ENCODE peak calls at places on chromosomes 12 and 14, in four cellular contexts. V, Q, H and Z are unnamed samples. For H3K4me1, the result is how much of the 10 kb centered on the place peaks cover.

GRCh38 chr12:3119745-3120660 is 42.8 kb downstream of the TSPAN9 start:
- DNase-seq in V (no peak), Q (peak), H (no peak), Z (peak)

GRCh38 chr14:52850520-52850919 is 59.1 kb upstream of the GNPNAT1 start:
- DNase-seq in H (no peak), V (no peak), Q (no peak), Z (no peak)

GRCh38 chr12:15171015-15171646 is 50.1 kb downstream of the RERG start:
- DNase-seq in Q (no peak), V (no peak), H (peak), Z (no peak)

GRCh38 chr12:120265483-120266179 is at the start of gene PXN:
- DNase-seq in H (peak), Q (peak), V (peak), Z (peak)

GRCh38 chr14:89247457-89248122 is 169.4 kb downstream of the FOXN3 start:
- DNase-seq in H (no peak), V (no peak), Q (no peak), Z (no peak)

GRCh38 chr14:37144729-37145363 is 27.6 kb downstream of the SLC25A21 start:
- DNase-seq in H (no peak), Q (no peak), V (no peak), Z (no peak)

GRCh38 chr12:8088574-8088973 is 6.5 kb downstream of the NECAP1 start:
- DNase-seq in Q (no peak), H (no peak), V (peak), Z (no peak)

GRCh38 chr12:6215932-6216494 is 15.8 kb downstream of the CD9 start:
- DNase-seq in V (peak), Q (peak), H (peak), Z (peak)

GRCh38 chr12:104752016-104752415 is 206.1 kb downstream of the SLC41A2 start:
- DNase-seq in H (no peak), V (no peak), Q (no peak), Z (no peak)

GRCh38 chr12:77324763-77325468 is 259.5 kb upstream of the E2F7 start:
- DNase-seq in V (peak), Q (peak), H (peak), Z (peak)

GRCh38 chr14:80609055-80609454 is 332.5 kb downstream of the CEP128 start:
- DNase-seq in V (no peak), H (no peak), Q (no peak), Z (no peak)

GRCh38 chr12:52182898-52183543 is 8.8 kb downstream of the KRT80 start:
- DNase-seq in Q (no peak), V (no peak), H (no peak), Z (no peak)

GRCh38 chr14:94581127-94581999 is at the start of gene SERPINA5:
- DNase-seq in V (no peak), Q (peak), H (no peak), Z (peak)

GRCh38 chr12:100984821-100985220 is 190.2 kb downstream of the ANO4 start:
- DNase-seq in H (no peak), Q (no peak), V (no peak), Z (no peak)

GRCh38 chr12:43148711-43149110 is 403.3 kb downstream of the ADAMTS20 start:
- DNase-seq in Q (no peak), V (no peak), H (no peak), Z (no peak)

GRCh38 chr12:45849289-45849688 is 119.8 kb downstream of the ARID2 start:
- DNase-seq in Q (no peak), H (no peak), V (no peak), Z (no peak)

GRCh38 chr12:123453165-123453564 is 4.8 kb upstream of the SNRNP35 start:
- DNase-seq in H (no peak), Q (no peak), V (no peak), Z (no peak)

GRCh38 chr12:79174656-79175055 is 310.1 kb downstream of the SYT1 start:
- DNase-seq in V (no peak), H (peak), Q (no peak), Z (no peak)

GRCh38 chr12:53613821-53614220 is 12.4 kb downstream of the ATF7 start:
- DNase-seq in H (no peak), V (no peak), Q (no peak), Z (no peak)

GRCh38 chr12:40281791-40282364 is 57.1 kb downstream of the LRRK2 start:
- DNase-seq in Q (no peak), H (no peak), V (no peak), Z (no peak)

GRCh38 chr12:131105736-131106356 is 152.1 kb downstream of the ADGRD1 start:
- DNase-seq in V (no peak), H (no peak), Q (peak), Z (peak)

GRCh38 chr14:91114079-91115065 is 499 bp downstream of the DGLUCY start:
- DNase-seq in H (peak), Q (peak), V (peak), Z (peak)
- H3K4me3 ChIP-seq in H (peak), Q (peak), V (peak), Z (peak)

DNA sequence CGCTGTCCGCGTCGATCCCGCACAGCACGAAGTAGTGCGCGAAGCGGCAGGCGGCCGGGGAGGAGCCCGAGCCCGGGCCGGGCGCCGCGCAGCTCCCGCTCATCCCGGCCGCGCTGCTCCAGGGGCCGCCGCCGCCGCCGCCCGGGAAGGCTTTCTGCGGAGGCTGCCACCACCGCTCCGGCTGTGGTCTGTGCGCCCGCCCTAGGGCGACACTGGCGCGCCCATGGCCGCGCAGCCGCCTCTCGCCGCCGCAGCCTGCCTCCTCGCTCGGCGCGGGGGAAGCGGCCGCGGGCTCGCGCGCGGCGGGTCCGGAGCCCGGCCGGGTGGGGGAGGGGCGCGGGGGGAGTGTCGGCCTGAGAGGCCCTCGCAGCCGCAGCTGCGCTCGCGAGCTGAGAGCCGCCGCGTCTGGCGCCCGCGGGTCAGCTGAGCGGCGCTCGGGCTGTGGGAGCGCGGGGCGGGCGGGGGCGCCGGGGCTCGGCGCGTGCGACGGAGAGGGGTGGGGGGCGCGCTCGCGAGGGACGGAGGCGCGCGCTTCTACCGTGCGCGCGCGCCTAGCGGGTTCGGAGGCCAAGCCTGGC is at the start of gene DENND5B:
- DNase-seq in H (peak), V (peak), Q (peak), Z (peak)
- H3K27ac ChIP-seq in H (peak), V (peak), Q (peak), Z (peak)

DNA sequence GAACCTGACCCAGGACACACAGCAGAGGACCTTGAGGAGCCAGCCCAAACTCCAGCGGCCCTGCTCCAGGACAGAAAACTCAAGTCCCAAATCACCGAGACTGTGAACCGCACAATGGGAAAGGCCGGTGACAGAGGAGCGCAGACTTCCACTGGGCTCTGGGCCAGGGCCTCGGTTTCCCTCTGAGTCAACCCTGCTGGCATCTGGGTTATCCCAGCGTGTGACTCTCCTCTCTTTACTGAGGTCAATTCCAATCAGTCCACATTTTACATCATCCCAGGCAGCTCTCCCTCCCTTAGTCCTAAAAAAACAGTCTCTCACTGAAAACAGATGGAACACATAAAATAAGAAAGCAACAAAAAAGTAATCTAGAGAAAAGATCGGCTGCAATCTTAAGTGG is 36.9 kb downstream of the ITPK1 start:
- DNase-seq in H (no peak), Q (peak), V (no peak), Z (no peak)
- H3K4me1 ChIP-seq in H (under half), Q (under half), V (under half), Z (under half)

GRCh38 chr12:26226119-26226518 is 30.7 kb downstream of the SSPN start:
- DNase-seq in V (no peak), H (no peak), Q (no peak), Z (no peak)
- H3K4me3 ChIP-seq in V (peak), H (no peak), Q (no peak), Z (no peak)

GRCh38 chr12:88960213-88960878 is 380.1 kb upstream of the KITLG start:
- DNase-seq in Q (no peak), H (no peak), V (no peak), Z (no peak)

GRCh38 chr12:88955541-88955940 is 375.3 kb upstream of the KITLG start:
- DNase-seq in V (no peak), Q (no peak), H (no peak), Z (no peak)

GRCh38 chr12:88958153-88958552 is 377.9 kb upstream of the KITLG start:
- DNase-seq in V (no peak), Q (no peak), H (no peak), Z (no peak)

GRCh38 chr12:88957358-88957757 is 377.1 kb upstream of the KITLG start:
- DNase-seq in Q (no peak), H (no peak), V (no peak), Z (no peak)

DNA sequence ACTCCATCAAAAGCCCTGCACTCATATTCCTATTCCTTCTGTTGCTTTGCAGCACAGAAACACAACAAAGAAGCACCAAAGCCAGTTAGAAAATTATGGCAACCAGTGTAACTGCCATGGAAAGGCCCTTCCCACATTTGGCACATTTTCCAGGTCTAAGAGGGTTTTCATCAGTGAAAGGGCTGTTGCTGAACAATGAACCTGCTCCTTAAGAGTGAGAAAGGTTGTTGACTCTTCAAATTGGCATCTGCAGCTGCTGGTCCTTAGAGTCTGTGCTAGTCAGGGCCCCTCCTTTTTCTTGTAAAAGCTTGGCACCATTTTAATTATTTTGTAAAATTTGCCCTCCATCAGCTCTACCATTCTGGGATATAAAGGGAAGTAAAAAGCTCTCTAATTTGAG is 378.7 kb upstream of the KITLG start:
- DNase-seq in Q (no peak), V (no peak), H (no peak), Z (no peak)
- H3K27ac ChIP-seq in Q (no peak), V (no peak), H (no peak), Z (no peak)

GRCh38 chr12:65152012-65152411 is 17.4 kb upstream of the LEMD3 start:
- DNase-seq in V (no peak), H (no peak), Q (no peak), Z (no peak)
- H3K4me1 ChIP-seq in V (under half), H (under half), Q (under half), Z (under half)

GRCh38 chr14:105062048-105062433 is 3.2 kb downstream of the GPR132 start:
- DNase-seq in V (no peak), H (no peak), Q (no peak), Z (no peak)

GRCh38 chr14:105063041-105063440 is 2.2 kb downstream of the GPR132 start:
- DNase-seq in Q (no peak), V (no peak), H (no peak), Z (no peak)

GRCh38 chr14:105064721-105065143 is 498 bp downstream of the GPR132 start:
- DNase-seq in V (peak), Q (no peak), H (no peak), Z (peak)

GRCh38 chr14:105065280-105066228 is at the start of gene GPR132:
- DNase-seq in H (no peak), Q (peak), V (peak), Z (peak)

GRCh38 chr14:105064001-105064400 is 1.2 kb downstream of the GPR132 start:
- DNase-seq in H (no peak), Q (no peak), V (no peak), Z (no peak)
- H3K4me3 ChIP-seq in H (no peak), Q (no peak), V (no peak), Z (peak)